ENCODE peak calls at places on chromosomes 4 and X, in five cellular contexts. J is mesenchymal stem cell, Y is IMR-90, L is fibroblast of lung, U is neuronal stem cell. A is an unnamed sample.

GRCh38 chrX:81957900-81958545 is 756.1 kb downstream of the SH3BGRL start:
- DNase-seq in U (peak), L (no peak), J (no peak), Y (peak), A (peak)

GRCh38 chr4:134201216-134202098 is at the start of gene PABPC4L:
- DNase-seq in L (peak), Y (peak), J (peak), U (peak), A (no peak)

GRCh38 chrX:11967986-11968385 is 170.3 kb upstream of the FRMPD4 start:
- DNase-seq in Y (peak), U (no peak), J (no peak), L (no peak), A (peak)

GRCh38 chr4:168666531-168666930 is 169.7 kb downstream of the PALLD start:
- DNase-seq in Y (peak), U (no peak), J (peak), L (peak), A (no peak)

GRCh38 chrX:74492720-74493201 is 71.5 kb downstream of the SLC16A2 start:
- DNase-seq in Y (no peak), J (no peak), L (no peak), U (peak), A (no peak)

GRCh38 chrX:15236146-15236545 is 33.7 kb downstream of the ASB9 start:
- DNase-seq in L (no peak), Y (no peak), U (no peak), J (no peak), A (no peak)

GRCh38 chrX:95536111-95536510 is 1148.5 kb upstream of the DIAPH2 start:
- DNase-seq in L (no peak), U (no peak), Y (no peak), J (no peak), A (no peak)

GRCh38 chr4:5995901-5996623 is 22.2 kb downstream of the C4orf50 start:
- DNase-seq in J (no peak), Y (no peak), L (no peak), U (no peak), A (no peak)

GRCh38 chr4:36385951-36386561 is 104.6 kb downstream of the DTHD1 start:
- DNase-seq in U (no peak), L (no peak), J (no peak), Y (no peak), A (peak)

GRCh38 chrX:72620550-72621145 is 48.0 kb upstream of the HDAC8 start:
- DNase-seq in J (peak), U (no peak), Y (peak), L (peak), A (peak)

GRCh38 chrX:96372313-96373046 is 312.2 kb upstream of the DIAPH2 start:
- DNase-seq in Y (peak), U (peak), L (peak), J (peak), A (peak)

GRCh38 chr4:164357957-164358356 is 396.0 kb upstream of the SMIM31 start:
- DNase-seq in J (no peak), L (peak), Y (peak), U (no peak), A (peak)

GRCh38 chr4:76275486-76276126 is 24.1 kb downstream of the FAM47E start:
- DNase-seq in L (no peak), J (no peak), U (no peak), Y (no peak), A (no peak)

GRCh38 chr4:44629280-44629866 is 22.1 kb downstream of the YIPF7 start:
- DNase-seq in U (peak), J (peak), L (peak), Y (peak), A (peak)

GRCh38 chr4:81165853-81166430 is 49.1 kb downstream of the PRKG2 start:
- DNase-seq in Y (peak), L (peak), J (no peak), U (no peak), A (no peak)

GRCh38 chrX:66164931-66165330 is 884 bp downstream of the HEPH start:
- DNase-seq in L (no peak), J (no peak), Y (no peak), U (no peak), A (no peak)
- H2AFZ ChIP-seq in L (no peak), J (no peak), Y (no peak), U (peak), A (no peak)

DNA sequence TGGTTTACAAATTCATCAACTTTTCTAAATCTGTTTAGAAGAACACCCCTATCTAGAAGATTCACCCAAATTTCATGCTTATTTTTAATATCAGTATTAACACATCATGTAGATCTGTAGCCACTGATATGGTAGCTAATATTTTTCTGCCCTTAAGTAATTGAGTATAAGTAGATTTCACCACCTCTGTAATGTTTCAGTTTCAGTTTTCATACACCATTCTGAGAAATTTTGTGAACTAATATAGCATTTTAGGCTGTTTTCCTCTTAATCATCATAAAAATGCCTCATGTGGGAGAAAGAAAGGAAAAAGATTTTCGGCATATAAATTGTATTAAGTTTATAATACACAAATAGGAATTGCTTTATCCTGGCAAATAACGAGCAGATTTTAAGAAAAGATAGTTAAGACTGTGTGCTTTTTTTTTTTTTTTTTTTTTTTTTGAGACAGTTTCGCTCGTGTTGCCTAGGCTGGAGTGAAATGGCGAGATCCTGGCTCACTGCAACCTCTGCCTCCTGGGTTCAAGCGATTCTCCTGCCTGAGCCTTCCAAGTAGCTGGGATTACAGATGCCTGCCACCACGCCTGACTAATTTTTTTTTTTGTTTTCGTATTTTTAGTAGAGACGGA is 21.4 kb upstream of the RBPJ start:
- DNase-seq in U (no peak), J (no peak), Y (no peak), L (peak), A (no peak)
- H2AFZ ChIP-seq in U (no peak), J (no peak), Y (no peak), L (no peak), A (no peak)

GRCh38 chr4:150578745-150579470 is 3.0 kb upstream of the MAB21L2 start:
- DNase-seq in U (peak), J (peak), L (peak), Y (peak), A (no peak)
- H2AFZ ChIP-seq in U (peak), J (no peak), L (no peak), Y (peak), A (no peak)

GRCh38 chrX:24426340-24426913 is 38.7 kb upstream of the PDK3 start:
- DNase-seq in Y (peak), L (peak), J (no peak), U (no peak), A (peak)

GRCh38 chrX:24423960-24424359 is 41.1 kb upstream of the PDK3 start:
- DNase-seq in Y (no peak), J (peak), L (no peak), U (no peak), A (no peak)

GRCh38 chrX:24425806-24426205 is 39.3 kb upstream of the PDK3 start:
- DNase-seq in U (no peak), Y (no peak), L (no peak), J (no peak), A (no peak)

GRCh38 chrX:24426921-24427746 is 38.0 kb upstream of the PDK3 start:
- DNase-seq in Y (no peak), L (no peak), U (no peak), J (no peak), A (no peak)

GRCh38 chrX:24424948-24425347 is 40.1 kb upstream of the PDK3 start:
- DNase-seq in J (no peak), L (no peak), Y (peak), U (no peak), A (peak)
- H2AFZ ChIP-seq in J (no peak), L (no peak), Y (no peak), U (no peak), A (no peak)

DNA sequence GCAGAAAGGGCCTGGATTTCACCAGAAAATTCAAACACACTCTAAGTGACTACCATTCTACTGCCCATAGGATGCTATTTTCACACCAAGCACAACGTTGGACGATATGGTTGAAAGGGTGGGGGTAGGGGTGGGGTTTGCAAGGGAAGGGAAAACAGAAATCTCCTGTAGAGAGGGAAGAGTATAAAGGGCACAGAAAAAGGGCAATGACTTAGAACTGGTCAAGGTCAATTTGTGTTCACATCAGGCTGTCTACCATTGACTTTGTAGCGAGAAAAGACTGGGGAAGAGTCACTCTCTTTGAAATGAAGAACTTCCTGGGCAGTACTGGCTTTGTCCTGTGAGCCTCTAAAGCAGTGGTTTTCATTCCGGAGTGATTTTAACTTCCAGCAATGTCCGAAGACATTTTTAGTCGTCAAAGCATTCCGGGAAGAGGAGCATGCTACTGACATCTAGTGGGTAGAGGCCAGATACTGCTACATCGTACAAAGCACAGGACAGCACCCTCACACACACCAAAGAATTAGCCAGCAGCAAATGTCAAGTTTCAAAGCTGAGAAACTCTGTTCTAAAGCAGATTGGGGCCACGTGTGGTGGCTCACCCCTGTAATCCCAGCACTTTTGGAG is 48.4 kb upstream of the SLC7A3 start:
- DNase-seq in J (peak), U (no peak), Y (peak), L (peak), A (peak)
- H2AFZ ChIP-seq in J (no peak), U (peak), Y (peak), L (peak), A (peak)

GRCh38 chrX:65878456-65878855 is 161.4 kb downstream of the VSIG4 start:
- DNase-seq in Y (no peak), J (no peak), U (no peak), L (no peak), A (no peak)

GRCh38 chrX:65877953-65878352 is 161.9 kb downstream of the VSIG4 start:
- DNase-seq in U (no peak), Y (no peak), L (no peak), J (no peak), A (no peak)

GRCh38 chrX:65874765-65875164 is 165.1 kb downstream of the VSIG4 start:
- DNase-seq in J (no peak), U (no peak), Y (no peak), L (no peak), A (no peak)

GRCh38 chrX:65871671-65872311 is 168.1 kb downstream of the VSIG4 start:
- DNase-seq in L (no peak), U (no peak), J (no peak), Y (no peak), A (peak)

GRCh38 chrX:65874110-65874509 is 165.8 kb downstream of the VSIG4 start:
- DNase-seq in L (no peak), J (no peak), U (no peak), Y (no peak), A (no peak)
- H2AFZ ChIP-seq in L (no peak), J (no peak), U (no peak), Y (no peak), A (no peak)